ENCODE peak calls at places on chromosome 7, in nine cellular contexts. One of them, this sample, is unnamed. For H3K79me2, the result is how much of the 10 kb centered on the place peaks cover.

GRCh38 chr7:105719395-105719794 is 138.1 kb upstream of the EFCAB10 start:
- DNase-seq in PC-9: no peak
- DNase-seq in fibroblast of lung: no peak
- DNase-seq in HCT116: no peak
- DNase-seq in PC-3: no peak
- DNase-seq in mammary epithelial cell: no peak
- DNase-seq in K562: no peak
- DNase-seq in hepatocyte: no peak
- DNase-seq in H1: no peak
- DNase-seq in this sample: no peak

GRCh38 chr7:26159243-26159642 is 7.2 kb downstream of the NFE2L3 start:
- DNase-seq in HCT116: no peak
- DNase-seq in H1: no peak
- DNase-seq in mammary epithelial cell: no peak
- DNase-seq in hepatocyte: no peak
- DNase-seq in K562: no peak
- DNase-seq in fibroblast of lung: peak
- DNase-seq in PC-3: peak
- DNase-seq in PC-9: peak
- DNase-seq in this sample: no peak

GRCh38 chr7:117810642-117811512 is 62.4 kb downstream of the CTTNBP2 start:
- DNase-seq in PC-3: no peak
- DNase-seq in H1: no peak
- DNase-seq in mammary epithelial cell: no peak
- DNase-seq in PC-9: no peak
- DNase-seq in HCT116: no peak
- DNase-seq in K562: no peak
- DNase-seq in fibroblast of lung: peak
- DNase-seq in hepatocyte: no peak
- DNase-seq in this sample: no peak

GRCh38 chr7:16786257-16786656 is 18.5 kb downstream of the AGR2 start:
- DNase-seq in K562: no peak
- DNase-seq in PC-3: no peak
- DNase-seq in PC-9: no peak
- DNase-seq in hepatocyte: no peak
- DNase-seq in HCT116: no peak
- DNase-seq in H1: no peak
- DNase-seq in mammary epithelial cell: no peak
- DNase-seq in fibroblast of lung: no peak
- DNase-seq in this sample: no peak

GRCh38 chr7:128832880-128833147 is 2.6 kb downstream of the FLNC start:
- DNase-seq in mammary epithelial cell: no peak
- DNase-seq in PC-9: no peak
- DNase-seq in K562: no peak
- DNase-seq in HCT116: no peak
- DNase-seq in PC-3: no peak
- DNase-seq in fibroblast of lung: no peak
- DNase-seq in H1: no peak
- DNase-seq in hepatocyte: no peak
- DNase-seq in this sample: no peak

GRCh38 chr7:2928256-2928612 is 84.1 kb upstream of the GNA12 start:
- DNase-seq in PC-3: no peak
- DNase-seq in hepatocyte: no peak
- DNase-seq in PC-9: no peak
- DNase-seq in H1: no peak
- DNase-seq in HCT116: no peak
- DNase-seq in K562: no peak
- DNase-seq in fibroblast of lung: no peak
- DNase-seq in mammary epithelial cell: no peak
- DNase-seq in this sample: no peak

GRCh38 chr7:85230623-85231022 is 43.8 kb upstream of the SEMA3D start:
- DNase-seq in fibroblast of lung: no peak
- DNase-seq in H1: no peak
- DNase-seq in mammary epithelial cell: no peak
- DNase-seq in PC-9: no peak
- DNase-seq in hepatocyte: no peak
- DNase-seq in PC-3: no peak
- DNase-seq in K562: no peak
- DNase-seq in HCT116: no peak
- DNase-seq in this sample: peak

GRCh38 chr7:126715076-126715475 is 537.7 kb downstream of the GRM8 start:
- DNase-seq in hepatocyte: no peak
- DNase-seq in HCT116: no peak
- DNase-seq in mammary epithelial cell: no peak
- DNase-seq in H1: no peak
- DNase-seq in PC-9: no peak
- DNase-seq in fibroblast of lung: peak
- DNase-seq in PC-3: no peak
- DNase-seq in K562: no peak
- DNase-seq in this sample: no peak

GRCh38 chr7:36280840-36281812 is 108.5 kb upstream of the ANLN start:
- DNase-seq in HCT116: peak
- DNase-seq in PC-9: peak
- DNase-seq in mammary epithelial cell: peak
- DNase-seq in K562: no peak
- DNase-seq in PC-3: peak
- DNase-seq in fibroblast of lung: peak
- DNase-seq in hepatocyte: peak
- DNase-seq in H1: no peak
- DNase-seq in this sample: no peak

GRCh38 chr7:157140118-157140905 is 1.6 kb downstream of the UBE3C start:
- DNase-seq in PC-3: no peak
- DNase-seq in fibroblast of lung: no peak
- DNase-seq in HCT116: no peak
- DNase-seq in K562: peak
- DNase-seq in hepatocyte: no peak
- DNase-seq in H1: peak
- DNase-seq in mammary epithelial cell: no peak
- DNase-seq in PC-9: no peak
- DNase-seq in this sample: peak

DNA sequence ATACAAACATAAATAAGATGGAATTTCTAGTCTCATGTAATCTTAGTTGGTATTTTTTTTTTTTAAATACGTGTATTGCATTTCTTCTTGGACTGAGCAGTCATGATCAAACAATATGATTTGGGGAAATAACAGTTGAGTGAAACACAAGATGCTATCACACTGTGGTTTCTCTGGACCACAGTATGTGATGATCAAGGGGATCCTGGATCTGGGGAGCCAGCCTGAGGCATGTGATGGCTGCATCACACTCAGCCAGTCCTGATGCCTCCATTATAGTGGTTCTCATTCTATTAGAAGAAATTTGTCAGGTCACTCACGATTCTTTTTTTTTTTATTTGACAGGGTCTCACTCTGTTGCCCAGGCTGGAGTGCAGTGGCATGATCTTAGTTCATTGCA is 495.9 kb upstream of the POT1 start:
- DNase-seq in fibroblast of lung: no peak
- DNase-seq in PC-9: no peak
- DNase-seq in hepatocyte: no peak
- DNase-seq in HCT116: no peak
- DNase-seq in PC-3: no peak
- DNase-seq in mammary epithelial cell: peak
- DNase-seq in K562: no peak
- DNase-seq in H1: no peak
- DNase-seq in this sample: no peak
- H3K4me3 ChIP-seq in fibroblast of lung: no peak
- H3K4me3 ChIP-seq in PC-9: no peak
- H3K4me3 ChIP-seq in hepatocyte: no peak
- H3K4me3 ChIP-seq in HCT116: no peak
- H3K4me3 ChIP-seq in PC-3: no peak
- H3K4me3 ChIP-seq in mammary epithelial cell: no peak
- H3K4me3 ChIP-seq in K562: no peak
- H3K4me3 ChIP-seq in H1: no peak
- H3K4me3 ChIP-seq in this sample: no peak

GRCh38 chr7:84142726-84143125 is 51.9 kb downstream of the SEMA3A start:
- DNase-seq in HCT116: no peak
- DNase-seq in hepatocyte: no peak
- DNase-seq in fibroblast of lung: no peak
- DNase-seq in PC-9: no peak
- DNase-seq in PC-3: no peak
- DNase-seq in mammary epithelial cell: no peak
- DNase-seq in K562: no peak
- DNase-seq in H1: no peak
- DNase-seq in this sample: no peak

GRCh38 chr7:84144935-84145334 is 49.7 kb downstream of the SEMA3A start:
- DNase-seq in hepatocyte: no peak
- DNase-seq in PC-9: no peak
- DNase-seq in HCT116: no peak
- DNase-seq in fibroblast of lung: no peak
- DNase-seq in H1: no peak
- DNase-seq in PC-3: no peak
- DNase-seq in K562: no peak
- DNase-seq in mammary epithelial cell: no peak
- DNase-seq in this sample: no peak

GRCh38 chr7:84145892-84146291 is 48.7 kb downstream of the SEMA3A start:
- DNase-seq in H1: no peak
- DNase-seq in hepatocyte: no peak
- DNase-seq in K562: no peak
- DNase-seq in PC-9: no peak
- DNase-seq in fibroblast of lung: no peak
- DNase-seq in HCT116: no peak
- DNase-seq in mammary epithelial cell: no peak
- DNase-seq in PC-3: no peak
- DNase-seq in this sample: no peak

GRCh38 chr7:84139986-84140729 is 54.4 kb downstream of the SEMA3A start:
- DNase-seq in mammary epithelial cell: no peak
- DNase-seq in H1: no peak
- DNase-seq in PC-3: no peak
- DNase-seq in HCT116: no peak
- DNase-seq in K562: no peak
- DNase-seq in fibroblast of lung: peak
- DNase-seq in hepatocyte: no peak
- DNase-seq in PC-9: no peak
- DNase-seq in this sample: no peak

DNA sequence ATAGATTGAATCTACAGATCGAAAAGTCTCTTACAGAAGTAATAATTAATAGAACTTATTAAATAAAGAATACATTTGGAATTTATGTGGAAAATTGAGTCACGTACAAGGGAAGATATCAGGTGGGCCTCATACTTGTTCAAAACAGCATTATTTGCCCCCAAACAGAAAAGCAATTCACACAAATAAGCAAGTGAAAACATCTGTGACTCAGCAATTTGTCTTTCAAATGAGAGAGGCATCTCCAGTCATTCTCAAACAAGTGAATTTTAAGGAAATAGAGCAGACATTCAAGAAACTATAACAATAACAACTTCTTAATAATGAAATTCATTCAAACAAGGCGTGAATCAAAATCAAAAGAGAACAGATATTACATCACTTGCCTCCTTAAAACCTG is 50.1 kb downstream of the SEMA3A start:
- DNase-seq in fibroblast of lung: no peak
- DNase-seq in HCT116: no peak
- DNase-seq in K562: no peak
- DNase-seq in hepatocyte: no peak
- DNase-seq in H1: no peak
- DNase-seq in PC-3: no peak
- DNase-seq in mammary epithelial cell: no peak
- DNase-seq in PC-9: no peak
- DNase-seq in this sample: no peak
- H3K79me2 ChIP-seq in fibroblast of lung: half or more
- H3K79me2 ChIP-seq in HCT116: under half
- H3K79me2 ChIP-seq in K562: under half
- H3K79me2 ChIP-seq in hepatocyte: half or more
- H3K79me2 ChIP-seq in H1: under half
- H3K79me2 ChIP-seq in PC-3: under half
- H3K79me2 ChIP-seq in mammary epithelial cell: under half
- H3K79me2 ChIP-seq in PC-9: under half
- H3K79me2 ChIP-seq in this sample: under half

GRCh38 chr7:50309736-50310135 is 5.2 kb downstream of the IKZF1 start:
- DNase-seq in PC-3: no peak
- DNase-seq in K562: no peak
- DNase-seq in hepatocyte: no peak
- DNase-seq in fibroblast of lung: no peak
- DNase-seq in HCT116: no peak
- DNase-seq in H1: no peak
- DNase-seq in mammary epithelial cell: no peak
- DNase-seq in PC-9: no peak
- DNase-seq in this sample: peak
- H3K4me3 ChIP-seq in PC-3: no peak
- H3K4me3 ChIP-seq in K562: peak
- H3K4me3 ChIP-seq in hepatocyte: no peak
- H3K4me3 ChIP-seq in fibroblast of lung: no peak
- H3K4me3 ChIP-seq in HCT116: no peak
- H3K4me3 ChIP-seq in H1: no peak
- H3K4me3 ChIP-seq in mammary epithelial cell: no peak
- H3K4me3 ChIP-seq in PC-9: no peak
- H3K4me3 ChIP-seq in this sample: peak

GRCh38 chr7:131327626-131328386 is at the start of gene MKLN1:
- DNase-seq in PC-9: peak
- DNase-seq in HCT116: peak
- DNase-seq in PC-3: peak
- DNase-seq in mammary epithelial cell: peak
- DNase-seq in K562: peak
- DNase-seq in H1: peak
- DNase-seq in hepatocyte: peak
- DNase-seq in fibroblast of lung: peak
- DNase-seq in this sample: peak
- H3K79me2 ChIP-seq in PC-9: half or more
- H3K79me2 ChIP-seq in HCT116: half or more
- H3K79me2 ChIP-seq in PC-3: half or more
- H3K79me2 ChIP-seq in mammary epithelial cell: half or more
- H3K79me2 ChIP-seq in K562: half or more
- H3K79me2 ChIP-seq in H1: under half
- H3K79me2 ChIP-seq in hepatocyte: half or more
- H3K79me2 ChIP-seq in fibroblast of lung: under half
- H3K79me2 ChIP-seq in this sample: half or more

This sample was measured in OCI-LY7.